ENCODE peak calls at places on chromosomes 3 and 15, in eight cellular contexts. D, O, Z, Q, G, T, L and S are unnamed samples. For H3K27me3, the result is how much of the 10 kb centered on the place peaks cover.

GRCh38 chr3:64494530-64494929 is 193.3 kb downstream of the ADAMTS9 start:
- DNase-seq in D (no peak), O (no peak), Z (no peak), Q (no peak), G (no peak), T (no peak), L (no peak), S (no peak)

GRCh38 chr15:83631534-83631933 is 22.4 kb upstream of the ADAMTSL3 start:
- DNase-seq in D (no peak), O (no peak), Z (no peak), Q (no peak), G (no peak), T (no peak), L (no peak), S (no peak)

GRCh38 chr3:169659858-169660614 is 3.5 kb downstream of the MECOM start:
- DNase-seq in D (peak), O (no peak), Z (no peak), Q (no peak), G (no peak), T (peak), L (peak), S (no peak)

GRCh38 chr3:45042162-45042561 is 16.1 kb downstream of the CLEC3B start:
- DNase-seq in D (no peak), O (no peak), Z (no peak), Q (no peak), G (no peak), T (no peak), L (no peak), S (no peak)

GRCh38 chr3:110562621-110563020 is 509.0 kb upstream of the NECTIN3 start:
- DNase-seq in D (no peak), O (peak), Z (no peak), Q (no peak), G (no peak), T (no peak), L (no peak), S (no peak)

GRCh38 chr3:66499881-66500574 is 794 bp downstream of the LRIG1 start:
- DNase-seq in D (no peak), O (no peak), Z (no peak), Q (peak), G (no peak), T (peak), L (no peak), S (no peak)

GRCh38 chr3:167057586-167057985 is 322.5 kb downstream of the ZBBX start:
- DNase-seq in D (no peak), O (no peak), Z (no peak), Q (no peak), G (no peak), T (no peak), L (no peak), S (no peak)

GRCh38 chr15:58179206-58179605 is 41.0 kb downstream of the AQP9 start:
- DNase-seq in D (no peak), O (no peak), Z (no peak), Q (no peak), G (no peak), T (no peak), L (no peak), S (no peak)

GRCh38 chr15:39448409-39448808 is 132.5 kb upstream of the THBS1 start:
- DNase-seq in D (no peak), O (no peak), Z (no peak), Q (no peak), G (no peak), T (no peak), L (no peak), S (no peak)

GRCh38 chr3:105869982-105870381 is 1.2 kb upstream of the CBLB start:
- DNase-seq in D (no peak), O (no peak), Z (no peak), Q (no peak), G (no peak), T (no peak), L (no peak), S (no peak)

GRCh38 chr3:118987466-118987865 is 47.2 kb downstream of the IGSF11 start:
- DNase-seq in D (no peak), O (no peak), Z (no peak), Q (peak), G (no peak), T (peak), L (no peak), S (no peak)

GRCh38 chr3:61940241-61940640 is 378.9 kb downstream of the PTPRG start:
- DNase-seq in D (no peak), O (no peak), Z (no peak), Q (no peak), G (no peak), T (no peak), L (no peak), S (no peak)

GRCh38 chr15:80367661-80368060 is 36.5 kb upstream of the ARNT2 start:
- DNase-seq in D (no peak), O (no peak), Z (no peak), Q (no peak), G (no peak), T (no peak), L (no peak), S (no peak)

GRCh38 chr3:44184319-44184953 is 57.2 kb upstream of the TOPAZ1 start:
- DNase-seq in D (peak), O (no peak), Z (peak), Q (no peak), G (no peak), T (no peak), L (no peak), S (no peak)

GRCh38 chr3:124415471-124415960 is 314.7 kb upstream of the UMPS start:
- DNase-seq in D (no peak), O (no peak), Z (no peak), Q (no peak), G (no peak), T (no peak), L (no peak), S (no peak)

GRCh38 chr3:124411729-124412128 is 318.5 kb upstream of the UMPS start:
- DNase-seq in D (no peak), O (no peak), Z (no peak), Q (no peak), G (no peak), T (no peak), L (no peak), S (no peak)

GRCh38 chr3:124413989-124414598 is 316.2 kb upstream of the UMPS start:
- DNase-seq in D (no peak), O (no peak), Z (no peak), Q (no peak), G (no peak), T (no peak), L (peak), S (no peak)

GRCh38 chr3:124412642-124413041 is 317.6 kb upstream of the UMPS start:
- DNase-seq in D (no peak), O (no peak), Z (no peak), Q (no peak), G (no peak), T (no peak), L (no peak), S (no peak)

DNA sequence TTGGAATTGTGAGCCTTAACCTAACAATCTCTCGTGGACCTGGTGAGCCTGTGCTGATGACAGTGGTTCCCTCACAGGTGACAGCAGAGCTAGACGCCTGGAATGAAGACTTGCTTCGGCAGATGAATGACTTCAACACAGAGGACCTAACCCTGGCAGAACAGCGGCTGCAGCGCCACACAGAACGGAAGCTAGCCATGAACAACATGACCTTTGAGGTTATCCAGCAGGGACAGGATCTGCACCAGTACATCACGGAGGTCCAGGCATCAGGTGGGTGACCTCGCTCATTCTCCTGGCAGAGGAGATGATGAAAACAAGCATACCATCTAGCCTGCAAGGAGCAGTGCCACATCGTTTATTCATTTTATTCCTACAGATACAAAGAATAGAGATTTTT is 316.9 kb upstream of the UMPS start:
- DNase-seq in D (no peak), O (no peak), Z (no peak), Q (no peak), G (no peak), T (no peak), L (peak), S (no peak)
- H3K27me3 ChIP-seq in D (under half), O (under half), Z (under half), Q (under half), G (under half), T (under half), L (under half), S (under half)

DNA sequence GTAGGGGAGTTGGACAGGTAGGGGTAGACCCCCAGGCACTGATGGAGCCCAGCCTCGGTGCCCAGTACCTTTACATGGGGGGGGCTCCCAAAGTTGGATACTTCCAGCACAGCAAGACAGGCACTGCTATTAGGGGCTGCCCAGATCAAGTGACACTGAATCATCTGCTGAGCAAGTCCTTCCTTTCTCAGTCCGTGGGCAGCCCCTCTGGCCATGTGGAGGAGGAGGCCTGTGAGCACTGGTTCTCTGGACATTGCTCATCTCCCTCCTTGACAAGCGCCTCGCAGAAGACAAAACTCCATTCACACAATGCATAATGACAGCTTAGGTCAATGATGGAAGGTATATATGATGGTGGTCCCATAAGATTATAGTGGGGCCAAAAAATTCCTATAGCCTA is 35.7 kb downstream of the EEFSEC start:
- DNase-seq in D (no peak), O (no peak), Z (no peak), Q (no peak), G (no peak), T (no peak), L (no peak), S (no peak)
- TF ChIP-seq CTCF in D (no peak), O (no peak), Z (no peak), Q (no peak), G (no peak), T (no peak), L (no peak), S (no peak)

GRCh38 chr15:26773485-26773877 is 615 bp upstream of the GABRB3 start:
- DNase-seq in D (peak), O (no peak), Z (no peak), Q (no peak), G (no peak), T (no peak), L (no peak), S (no peak)
- H3K4me3 ChIP-seq in D (peak), O (no peak), Z (no peak), Q (no peak), G (peak), T (peak), L (no peak), S (peak)

GRCh38 chr3:147368151-147368550 is 38.2 kb downstream of the ZIC4 start:
- DNase-seq in D (no peak), O (no peak), Z (no peak), Q (no peak), G (no peak), T (no peak), L (no peak), S (no peak)

GRCh38 chr3:147369231-147369630 is 37.1 kb downstream of the ZIC4 start:
- DNase-seq in D (no peak), O (no peak), Z (no peak), Q (no peak), G (no peak), T (no peak), L (no peak), S (no peak)

GRCh38 chr3:147369671-147370123 is 36.6 kb downstream of the ZIC4 start:
- DNase-seq in D (no peak), O (no peak), Z (no peak), Q (no peak), G (peak), T (no peak), L (no peak), S (no peak)

GRCh38 chr3:147367676-147368075 is 38.7 kb downstream of the ZIC4 start:
- DNase-seq in D (no peak), O (no peak), Z (no peak), Q (no peak), G (no peak), T (no peak), L (no peak), S (no peak)

GRCh38 chr3:147368561-147369151 is 37.7 kb downstream of the ZIC4 start:
- DNase-seq in D (no peak), O (no peak), Z (no peak), Q (no peak), G (no peak), T (no peak), L (no peak), S (no peak)
- H3K27me3 ChIP-seq in D (half or more), O (under half), Z (under half), Q (half or more), G (under half), T (half or more), L (half or more), S (under half)

GRCh38 chr15:45084163-45084562 is 29.8 kb downstream of the DUOX2 start:
- DNase-seq in D (no peak), O (no peak), Z (no peak), Q (no peak), G (no peak), T (no peak), L (no peak), S (no peak)

GRCh38 chr15:45088801-45089711 is 24.9 kb downstream of the DUOX2 start:
- DNase-seq in D (no peak), O (no peak), Z (no peak), Q (no peak), G (no peak), T (no peak), L (no peak), S (no peak)

GRCh38 chr15:45091161-45091560 is 22.8 kb downstream of the DUOX2 start:
- DNase-seq in D (no peak), O (peak), Z (no peak), Q (no peak), G (no peak), T (no peak), L (no peak), S (no peak)

GRCh38 chr15:45089712-45090373 is 24.1 kb downstream of the DUOX2 start:
- DNase-seq in D (no peak), O (no peak), Z (no peak), Q (no peak), G (no peak), T (no peak), L (no peak), S (no peak)

DNA sequence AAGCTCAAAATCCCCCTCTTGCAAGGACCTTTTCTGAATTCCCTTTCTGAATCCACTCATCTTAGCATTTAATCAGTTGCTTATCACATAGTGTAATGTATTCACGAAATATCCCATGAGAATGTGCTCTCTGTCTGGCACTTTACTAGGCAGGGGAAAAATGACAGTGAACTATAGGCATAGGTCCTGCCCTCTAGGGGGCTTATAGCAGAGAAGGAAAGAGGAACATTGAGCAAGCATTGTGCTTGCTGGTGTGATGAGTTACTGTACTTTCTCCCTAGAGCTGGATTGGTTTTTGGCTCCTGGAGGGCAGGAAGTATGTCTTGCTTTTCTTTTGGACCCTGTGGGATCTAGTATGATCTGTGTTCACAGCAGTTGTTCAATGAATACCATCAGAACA is 26.5 kb downstream of the DUOX2 start:
- DNase-seq in D (peak), O (no peak), Z (no peak), Q (no peak), G (no peak), T (no peak), L (no peak), S (no peak)
- TF ChIP-seq CTCF in D (peak), O (no peak), Z (peak), Q (no peak), G (no peak), T (no peak), L (no peak), S (no peak)

DNA sequence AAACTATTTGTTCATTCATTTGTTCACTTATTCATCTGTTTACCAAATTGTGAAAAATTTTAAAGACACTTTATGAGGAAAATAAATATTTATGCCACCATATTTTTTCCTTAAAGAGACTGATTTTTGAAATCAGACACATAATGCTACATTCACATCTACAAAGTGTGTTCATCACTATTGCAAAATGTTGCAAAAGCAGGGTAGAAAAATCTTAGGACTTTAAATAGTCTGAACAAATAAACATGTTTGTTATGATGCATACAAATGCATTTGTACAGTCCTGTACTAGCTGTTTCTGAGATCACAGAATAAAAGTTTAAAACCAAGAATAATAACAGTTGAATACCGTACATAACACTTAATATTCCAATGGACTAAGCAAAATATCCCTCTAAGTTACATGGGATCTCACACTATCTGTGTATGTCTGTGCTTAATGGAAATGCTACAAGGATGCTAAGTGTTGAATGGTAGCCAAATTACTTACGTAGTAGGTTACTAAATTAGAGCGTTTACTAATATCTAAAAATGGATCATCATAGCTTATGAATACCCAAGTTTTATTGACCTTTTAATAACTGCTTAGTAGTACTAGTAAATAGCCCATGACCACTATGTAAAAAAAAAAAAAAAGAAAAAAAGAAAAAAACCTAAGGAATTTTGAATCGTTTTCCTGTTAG is 25.1 kb downstream of the ATP11B start:
- DNase-seq in D (no peak), O (no peak), Z (no peak), Q (no peak), G (no peak), T (no peak), L (no peak), S (no peak)
- H3K4me3 ChIP-seq in D (peak), O (no peak), Z (no peak), Q (no peak), G (no peak), T (no peak), L (no peak), S (no peak)

GRCh38 chr3:12861611-12862010 is 20.2 kb upstream of the RPL32 start:
- DNase-seq in D (no peak), O (no peak), Z (no peak), Q (no peak), G (no peak), T (no peak), L (no peak), S (no peak)

GRCh38 chr3:12853803-12854202 is 12.4 kb upstream of the RPL32 start:
- DNase-seq in D (no peak), O (no peak), Z (no peak), Q (no peak), G (no peak), T (no peak), L (no peak), S (no peak)

GRCh38 chr3:12859840-12860239 is 18.5 kb upstream of the RPL32 start:
- DNase-seq in D (no peak), O (no peak), Z (no peak), Q (no peak), G (no peak), T (no peak), L (no peak), S (no peak)

GRCh38 chr3:12854550-12854949 is 13.2 kb upstream of the RPL32 start:
- DNase-seq in D (no peak), O (no peak), Z (no peak), Q (no peak), G (no peak), T (no peak), L (no peak), S (no peak)

DNA sequence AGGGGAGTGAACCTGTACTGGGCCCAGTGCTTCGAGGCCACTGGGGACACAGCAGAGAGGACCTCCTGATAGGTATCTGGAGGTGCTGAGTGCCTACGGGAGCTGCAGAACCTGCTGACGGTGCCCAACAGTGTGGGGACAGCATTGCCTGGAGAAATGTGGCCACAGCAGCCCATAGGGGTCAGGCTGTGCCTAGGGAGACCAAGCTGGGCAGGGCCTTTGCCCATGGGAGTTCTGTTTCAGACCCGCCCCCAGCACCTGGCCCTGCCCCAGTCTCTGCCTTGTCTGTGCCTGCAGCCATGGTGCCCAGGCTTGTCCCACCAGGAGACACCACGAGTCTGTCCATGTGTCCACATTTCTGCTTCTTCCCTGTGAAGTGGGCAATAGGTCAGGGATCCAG is 15.3 kb upstream of the RPL32 start:
- DNase-seq in D (peak), O (no peak), Z (no peak), Q (no peak), G (no peak), T (no peak), L (no peak), S (no peak)
- H3K27me3 ChIP-seq in D (under half), O (under half), Z (half or more), Q (under half), G (under half), T (under half), L (under half), S (under half)

GRCh38 chr3:49158108-49158709 is 7.9 kb downstream of the CCDC71 start:
- DNase-seq in D (peak), O (no peak), Z (peak), Q (no peak), G (no peak), T (no peak), L (no peak), S (no peak)
- TF ChIP-seq CTCF in D (peak), O (peak), Z (peak), Q (no peak), G (no peak), T (peak), L (peak), S (peak)